ENCODE peak calls at places on chromosomes 4 and X, in five cellular contexts. U, J, I, A and H are unnamed samples.

GRCh38 chrX:20271730-20272129 is 5.0 kb upstream of the RPS6KA3 start:
- DNase-seq in U (no peak), J (no peak), I (no peak), A (no peak), H (no peak)

GRCh38 chr4:44447563-44448504 is 775 bp downstream of the KCTD8 start:
- DNase-seq in U (peak), J (peak), I (peak), A (peak), H (no peak)

GRCh38 chrX:13360146-13360545 is 40.3 kb upstream of the ATXN3L start:
- DNase-seq in U (no peak), J (no peak), I (no peak), A (no peak), H (no peak)

GRCh38 chrX:151765026-151765425 is 30.5 kb downstream of the CNGA2 start:
- DNase-seq in U (no peak), J (no peak), I (no peak), A (no peak), H (no peak)

GRCh38 chr4:53895137-53895536 is 169.3 kb downstream of the CHIC2 start:
- DNase-seq in U (peak), J (no peak), I (no peak), A (no peak), H (no peak)

GRCh38 chr4:110778526-110778925 is 155.6 kb upstream of the PITX2 start:
- DNase-seq in U (peak), J (no peak), I (no peak), A (no peak), H (no peak)

GRCh38 chr4:121217385-121217784 is 53.3 kb upstream of the TNIP3 start:
- DNase-seq in U (peak), J (no peak), I (peak), A (no peak), H (no peak)

GRCh38 chr4:3202836-3203820 is 45.8 kb upstream of the MSANTD1 start:
- DNase-seq in U (no peak), J (no peak), I (peak), A (no peak), H (no peak)

GRCh38 chr4:120319230-120319761 is 252.6 kb upstream of the MAD2L1 start:
- DNase-seq in U (no peak), J (peak), I (no peak), A (no peak), H (no peak)

GRCh38 chrX:137215467-137215866 is 181.7 kb upstream of the GPR101 start:
- DNase-seq in U (no peak), J (no peak), I (no peak), A (no peak), H (no peak)

GRCh38 chrX:29947225-29947624 is 268.1 kb upstream of the MAGEB2 start:
- DNase-seq in U (no peak), J (no peak), I (no peak), A (no peak), H (no peak)

GRCh38 chr4:38889143-38889542 is 21.5 kb downstream of the FAM114A1 start:
- DNase-seq in U (peak), J (no peak), I (peak), A (no peak), H (no peak)

GRCh38 chrX:70755850-70756249 is 152.7 kb downstream of the TEX11 start:
- DNase-seq in U (no peak), J (peak), I (no peak), A (no peak), H (no peak)

GRCh38 chr4:38128478-38129451 is 168.6 kb downstream of the PTTG2 start:
- DNase-seq in U (peak), J (peak), I (peak), A (no peak), H (peak)

GRCh38 chrX:6228720-6229119 is at the start of gene NLGN4X:
- DNase-seq in U (peak), J (peak), I (no peak), A (no peak), H (no peak)

GRCh38 chrX:66074920-66075879 is 35.3 kb upstream of the VSIG4 start:
- DNase-seq in U (no peak), J (no peak), I (no peak), A (no peak), H (no peak)

GRCh38 chr4:151206241-151207005 is 70.5 kb upstream of the PRSS48 start:
- DNase-seq in U (no peak), J (no peak), I (no peak), A (no peak), H (no peak)

GRCh38 chr4:174626310-174627022 is 104.2 kb upstream of the HPGD start:
- DNase-seq in U (no peak), J (no peak), I (no peak), A (no peak), H (no peak)

GRCh38 chrX:95063554-95063953 is 1389.5 kb downstream of the FAM133A start:
- DNase-seq in U (peak), J (no peak), I (peak), A (no peak), H (no peak)

GRCh38 chr4:150462743-150463142 is 119.2 kb upstream of the MAB21L2 start:
- DNase-seq in U (no peak), J (no peak), I (no peak), A (no peak), H (no peak)

GRCh38 chr4:25098964-25099843 is 61.0 kb downstream of the SEPSECS start:
- DNase-seq in U (peak), J (no peak), I (peak), A (peak), H (no peak)

GRCh38 chr4:77062856-77063255 is 12.9 kb downstream of the CCNI start:
- DNase-seq in U (no peak), J (no peak), I (no peak), A (no peak), H (no peak)

GRCh38 chr4:15295421-15296162 is 132.2 kb upstream of the C1QTNF7 start:
- DNase-seq in U (no peak), J (no peak), I (no peak), A (no peak), H (no peak)

GRCh38 chr4:61478340-61478739 is 278.2 kb downstream of the ADGRL3 start:
- DNase-seq in U (no peak), J (no peak), I (no peak), A (no peak), H (no peak)

GRCh38 chr4:118918388-118918787 is 29.7 kb downstream of the SYNPO2 start:
- DNase-seq in U (peak), J (no peak), I (peak), A (no peak), H (no peak)

GRCh38 chr4:107066622-107067021 is 30.5 kb upstream of the DKK2 start:
- DNase-seq in U (no peak), J (no peak), I (no peak), A (no peak), H (no peak)

GRCh38 chr4:89482248-89482647 is 174.6 kb upstream of the GPRIN3 start:
- DNase-seq in U (peak), J (peak), I (peak), A (no peak), H (peak)

GRCh38 chr4:40763228-40763716 is 13.5 kb downstream of the NSUN7 start:
- DNase-seq in U (peak), J (no peak), I (peak), A (no peak), H (no peak)

GRCh38 chr4:186570193-186570996 is 15.0 kb upstream of the MTNR1A start:
- DNase-seq in U (peak), J (peak), I (peak), A (no peak), H (peak)

GRCh38 chr4:1206299-1207156 is 34.1 kb upstream of the SPON2 start:
- DNase-seq in U (no peak), J (no peak), I (no peak), A (peak), H (no peak)

GRCh38 chr4:48602763-48603162 is 112.7 kb downstream of the ZAR1 start:
- DNase-seq in U (peak), J (no peak), I (no peak), A (no peak), H (no peak)

GRCh38 chr4:73436674-73437557 is 895 bp downstream of the AFP start:
- DNase-seq in U (no peak), J (no peak), I (no peak), A (no peak), H (no peak)